ENCODE peak calls at places on chromosomes 1 and 21, in four cellular contexts. K is adrenal gland, M is aorta, U is heart left ventricle. C is an unnamed sample. For H3K9me3, the result is how much of the 10 kb centered on the place peaks cover.

GRCh38 chr1:221994274-221994698 is 252.4 kb upstream of the DUSP10 start:
- DNase-seq in M (no peak), K (no peak), U (no peak), C (no peak)

GRCh38 chr1:200740291-200741212 is 1.9 kb downstream of the CAMSAP2 start:
- DNase-seq in U (no peak), K (no peak), M (no peak), C (no peak)

GRCh38 chr1:182279302-182279701 is 112.3 kb downstream of the GLUL start:
- DNase-seq in K (no peak), U (no peak), M (no peak), C (no peak)

GRCh38 chr1:39080884-39081265 is 54.7 kb downstream of the NDUFS5 start:
- DNase-seq in M (peak), K (no peak), U (no peak), C (no peak)

GRCh38 chr1:85579619-85580018 is 942 bp upstream of the CCN1 start:
- DNase-seq in M (peak), K (no peak), U (peak), C (peak)

GRCh38 chr21:37965088-37965805 is 49.0 kb upstream of the KCNJ6 start:
- DNase-seq in M (no peak), K (no peak), U (no peak), C (no peak)

GRCh38 chr1:40630488-40631223 is 34.8 kb downstream of the RIMS3 start:
- DNase-seq in K (no peak), U (no peak), M (no peak), C (no peak)

GRCh38 chr21:32403201-32403701 is 9.3 kb upstream of the EVA1C start:
- DNase-seq in U (peak), K (peak), M (no peak), C (peak)

GRCh38 chr1:109500886-109501285 is 7.0 kb downstream of the CYB561D1 start:
- DNase-seq in U (no peak), M (no peak), K (no peak), C (no peak)

DNA sequence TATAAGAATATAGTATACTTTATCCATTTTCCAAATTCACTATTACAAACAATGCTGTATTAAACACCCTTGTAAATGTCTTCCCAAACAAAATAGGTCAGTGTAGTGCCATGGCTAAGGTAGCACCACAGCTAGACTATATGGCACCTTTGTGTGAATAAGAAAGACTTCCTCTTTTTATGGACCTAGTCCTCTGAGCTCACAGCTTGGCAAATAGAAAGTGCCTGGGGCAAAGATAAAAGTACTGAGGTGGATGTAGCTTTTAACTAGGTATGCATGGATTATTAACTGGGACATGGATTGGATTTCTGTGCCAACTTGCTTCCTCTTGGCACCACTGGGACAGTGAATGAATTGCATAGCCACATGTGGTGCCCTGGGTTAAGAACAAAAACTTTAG is 25.0 kb downstream of the HRNR start:
- DNase-seq in M (no peak), K (no peak), U (no peak), C (no peak)
- H3K9me3 ChIP-seq in M (under half), K (under half), U (under half), C (under half)

GRCh38 chr1:212039622-212040021 is 4.1 kb downstream of the DTL start:
- DNase-seq in U (no peak), K (no peak), M (no peak), C (no peak)
- H3K9me3 ChIP-seq in U (under half), K (under half), M (under half), C (under half)

DNA sequence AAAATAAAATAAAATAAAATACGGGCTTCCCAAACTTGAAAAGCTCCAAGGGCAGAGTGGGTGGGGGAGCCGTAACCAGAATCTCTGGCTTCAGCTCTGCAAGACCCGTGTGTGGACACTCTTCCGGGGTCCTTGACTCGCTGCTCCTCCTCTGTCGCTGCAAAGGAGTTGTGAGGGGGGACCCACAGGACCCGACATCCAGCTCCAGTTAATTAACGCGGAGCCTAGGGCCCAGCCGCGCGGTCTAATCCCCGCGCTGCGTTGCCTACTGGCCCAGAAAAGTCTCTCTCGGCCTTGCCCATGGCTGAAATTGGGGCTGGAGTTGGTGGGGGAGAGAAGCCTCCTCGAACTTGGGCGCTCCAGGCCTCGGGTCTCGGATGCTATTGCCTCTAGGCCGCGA is 1.8 kb downstream of the LMX1A start:
- DNase-seq in U (no peak), M (no peak), K (no peak), C (no peak)
- H3K9me3 ChIP-seq in U (under half), M (under half), K (under half), C (under half)

DNA sequence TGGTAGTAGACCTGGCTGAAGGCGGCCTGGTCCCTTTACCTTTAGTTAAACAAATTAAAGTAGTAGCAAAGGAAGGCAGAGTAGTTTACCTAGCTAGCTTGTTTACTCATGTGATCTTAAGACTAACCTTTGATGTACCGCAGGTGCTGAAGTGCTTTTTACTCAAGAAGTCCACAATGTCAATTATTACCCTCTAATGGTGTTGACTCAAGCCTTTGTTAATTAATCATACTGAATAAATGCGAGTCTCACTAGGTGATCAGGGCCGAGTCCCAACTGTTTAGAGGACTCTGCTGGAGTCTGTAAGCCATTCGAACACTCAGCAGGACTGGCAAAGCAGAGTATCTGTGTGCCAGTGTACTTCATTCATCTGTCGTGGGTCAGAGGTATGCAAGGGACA is 381.1 kb upstream of the NCAM2 start:
- DNase-seq in M (no peak), K (no peak), U (no peak), C (no peak)
- H3K9me3 ChIP-seq in M (under half), K (under half), U (under half), C (under half)

GRCh38 chr1:227603327-227603726 is 40.0 kb downstream of the ZNF678 start:
- DNase-seq in M (no peak), U (no peak), K (no peak), C (no peak)
- H3K9me3 ChIP-seq in M (under half), U (under half), K (under half), C (under half)